ENCODE peak calls at places on chromosomes 16 and 17, in seven cellular contexts. Q is adrenal gland, G is upper lobe of right lung, J is tibial artery, O is neural progenitor cell, L is GM23248, C is Peyer's patch. K is an unnamed sample.

GRCh38 chr16:84359326-84359725 is 9.0 kb upstream of the ATP2C2 start:
- DNase-seq in G (no peak), C (no peak), J (no peak), L (no peak), O (no peak), Q (no peak), K (no peak)

GRCh38 chr17:72376486-72377345 is 255.9 kb downstream of the SOX9 start:
- DNase-seq in L (peak; percentile 66), O (no peak), G (no peak), J (no peak), C (no peak), Q (no peak), K (no peak)

GRCh38 chr16:30491744-30492308 is 19.3 kb downstream of the ITGAL start:
- DNase-seq in C (no peak), J (no peak), G (no peak), L (peak; percentile 75), Q (peak; percentile 83), O (no peak), K (no peak)

GRCh38 chr16:66549284-66550131 is at the start of gene TK2:
- DNase-seq in L (peak; percentile 91), Q (peak; percentile 45), J (peak; percentile 82), C (peak; percentile 71), G (peak; percentile 87), O (peak; percentile 79), K (peak; percentile 80)

GRCh38 chr16:2468142-2468724 is 2.9 kb upstream of the NTN3 start:
- DNase-seq in C (no peak), G (no peak), J (no peak), O (peak; percentile 62), Q (no peak), L (peak; percentile 59), K (no peak)

GRCh38 chr17:28488154-28488883 is 14.9 kb downstream of the SLC13A2 start:
- DNase-seq in L (no peak), C (no peak), Q (no peak), O (no peak), J (no peak), G (no peak), K (no peak)

GRCh38 chr17:64084086-64084939 is 45.6 kb downstream of the ERN1 start:
- DNase-seq in O (no peak), J (no peak), G (no peak), Q (peak; percentile 45), L (peak; percentile 50), C (no peak), K (no peak)

GRCh38 chr16:10180771-10181163 is 1.5 kb downstream of the GRIN2A start:
- DNase-seq in C (no peak), Q (no peak), J (no peak), L (peak; percentile 39), O (peak; percentile 91), G (peak; percentile 67), K (no peak)

GRCh38 chr17:42313773-42314566 is 25.7 kb downstream of the STAT5A start:
- DNase-seq in J (no peak), O (no peak), Q (peak; percentile 66), C (no peak), L (no peak), G (no peak), K (no peak)

GRCh38 chr17:42317256-42317966 is 29.1 kb downstream of the STAT5A start:
- DNase-seq in G (no peak), J (no peak), C (no peak), Q (no peak), O (no peak), L (no peak), K (no peak)

GRCh38 chr17:42313389-42313772 is 25.1 kb downstream of the STAT5A start:
- DNase-seq in L (no peak), Q (no peak), J (no peak), C (no peak), G (no peak), O (no peak), K (no peak)

GRCh38 chr17:42316755-42317154 is 28.5 kb downstream of the STAT5A start:
- DNase-seq in C (no peak), G (no peak), Q (no peak), L (no peak), J (no peak), O (no peak), K (no peak)

GRCh38 chr17:42315402-42316156 is 27.3 kb downstream of the STAT5A start:
- DNase-seq in J (no peak), O (no peak), L (no peak), Q (no peak), G (no peak), C (peak; percentile 84), K (no peak)
- H3K4me1 ChIP-seq in J (peaks cover 13% of the 10 kb centered on the region), O (peaks cover 21% of the 10 kb centered on the region), L (peaks cover 12% of the 10 kb centered on the region), Q (peaks cover 50% of the 10 kb centered on the region), G (peaks cover 36% of the 10 kb centered on the region), C (peaks cover 43% of the 10 kb centered on the region), K (peaks cover 25% of the 10 kb centered on the region)

GRCh38 chr16:17358846-17359245 is 111.9 kb downstream of the XYLT1 start:
- DNase-seq in L (peak; percentile 25), Q (no peak), G (no peak), C (no peak), J (no peak), O (peak; percentile 43), K (no peak)

GRCh38 chr16:17360810-17361209 is 110.0 kb downstream of the XYLT1 start:
- DNase-seq in G (no peak), C (no peak), Q (no peak), L (no peak), J (no peak), O (no peak), K (no peak)

GRCh38 chr16:17358350-17358749 is 112.4 kb downstream of the XYLT1 start:
- DNase-seq in Q (no peak), J (no peak), G (no peak), L (no peak), O (no peak), C (no peak), K (no peak)

GRCh38 chr16:17357302-17358062 is 113.3 kb downstream of the XYLT1 start:
- DNase-seq in C (no peak), O (no peak), Q (no peak), J (no peak), G (no peak), L (no peak), K (no peak)

GRCh38 chr16:17359778-17360177 is 111.0 kb downstream of the XYLT1 start:
- DNase-seq in J (no peak), Q (no peak), G (no peak), C (no peak), L (peak; percentile 88), O (no peak), K (no peak)
- H3K4me1 ChIP-seq in J (peaks cover 32% of the 10 kb centered on the region), Q (peaks cover 51% of the 10 kb centered on the region), G (peaks cover 49% of the 10 kb centered on the region), C (peaks cover 13% of the 10 kb centered on the region), L (peaks cover 53% of the 10 kb centered on the region), O (peaks cover 32% of the 10 kb centered on the region), K (peaks cover 59% of the 10 kb centered on the region)

GRCh38 chr17:41654134-41654907 is 29.9 kb upstream of the KRT17 start:
- DNase-seq in O (no peak), L (no peak), J (no peak), C (no peak), G (peak; percentile 92), Q (no peak), K (no peak)

GRCh38 chr17:41653421-41654133 is 29.2 kb upstream of the KRT17 start:
- DNase-seq in O (no peak), L (no peak), C (no peak), J (no peak), Q (no peak), G (no peak), K (no peak)

GRCh38 chr17:41656249-41657023 is 32.1 kb upstream of the KRT17 start:
- DNase-seq in O (no peak), C (no peak), Q (no peak), L (no peak), G (no peak), J (no peak), K (no peak)

GRCh38 chr17:41655611-41656111 is 31.3 kb upstream of the KRT17 start:
- DNase-seq in C (no peak), O (peak; percentile 71), J (no peak), L (no peak), Q (no peak), G (peak; percentile 92), K (no peak)

DNA sequence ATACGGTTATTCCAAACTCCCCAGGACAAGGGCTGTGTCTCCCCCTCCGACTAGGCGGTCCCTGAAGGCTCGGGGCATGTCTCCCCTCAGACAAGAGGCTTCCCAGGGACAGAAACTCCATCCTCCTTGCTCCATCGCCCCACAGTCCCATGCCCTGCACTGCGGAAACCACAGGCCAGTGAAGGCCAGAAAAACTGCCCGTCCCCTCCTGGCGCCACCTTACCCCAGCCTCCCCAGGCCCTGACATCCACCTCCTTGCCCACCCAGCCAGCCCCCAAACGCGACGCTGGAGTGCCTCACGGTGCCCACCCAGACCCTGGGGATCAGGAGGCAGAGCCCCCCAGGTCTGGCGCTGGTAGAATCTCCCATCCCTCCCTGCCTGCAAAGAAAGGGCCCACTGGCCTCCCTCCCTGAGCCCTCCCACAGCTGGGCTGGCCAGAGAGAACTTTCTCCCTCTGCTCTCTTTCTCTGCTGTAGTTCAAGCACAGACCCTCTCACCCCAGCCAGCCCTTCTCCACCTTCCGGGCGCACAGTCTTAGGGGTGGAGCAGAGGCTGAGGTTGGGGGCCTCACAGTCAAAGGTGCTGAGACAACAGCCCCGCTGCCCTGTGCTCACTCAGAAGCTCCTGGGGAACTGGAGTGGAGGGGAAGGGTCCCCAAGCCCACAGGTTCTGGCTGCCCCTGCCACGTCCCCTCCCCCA is 30.7 kb upstream of the KRT17 start:
- DNase-seq in C (no peak), J (no peak), L (no peak), Q (no peak), O (no peak), G (no peak), K (no peak)
- H3K4me1 ChIP-seq in C (no peaks in the 10 kb centered on the region), J (peaks cover 8% of the 10 kb centered on the region), L (no peaks in the 10 kb centered on the region), Q (no peaks in the 10 kb centered on the region), O (peaks cover 13% of the 10 kb centered on the region), G (peaks cover 8% of the 10 kb centered on the region), K (peaks cover 9% of the 10 kb centered on the region)

GRCh38 chr17:75154195-75155106 is at the start of gene JPT1:
- DNase-seq in L (peak; percentile 99), C (peak; percentile 99), J (peak; percentile 99), G (peak; percentile 98), O (peak; percentile 100), Q (peak; percentile 99), K (peak; percentile 99)

GRCh38 chr17:75153854-75154194 is 488 bp downstream of the JPT1 start:
- DNase-seq in G (no peak), L (peak; percentile 51), J (peak; percentile 65), Q (peak; percentile 14), O (no peak), C (peak; percentile 36), K (no peak)

GRCh38 chr17:75152523-75152922 is 1.8 kb downstream of the JPT1 start:
- DNase-seq in G (no peak), L (no peak), C (no peak), J (no peak), O (no peak), Q (no peak), K (no peak)

GRCh38 chr17:75151893-75152292 is 2.4 kb downstream of the JPT1 start:
- DNase-seq in O (no peak), C (peak; percentile 8), Q (no peak), G (no peak), J (no peak), L (no peak), K (no peak)

DNA sequence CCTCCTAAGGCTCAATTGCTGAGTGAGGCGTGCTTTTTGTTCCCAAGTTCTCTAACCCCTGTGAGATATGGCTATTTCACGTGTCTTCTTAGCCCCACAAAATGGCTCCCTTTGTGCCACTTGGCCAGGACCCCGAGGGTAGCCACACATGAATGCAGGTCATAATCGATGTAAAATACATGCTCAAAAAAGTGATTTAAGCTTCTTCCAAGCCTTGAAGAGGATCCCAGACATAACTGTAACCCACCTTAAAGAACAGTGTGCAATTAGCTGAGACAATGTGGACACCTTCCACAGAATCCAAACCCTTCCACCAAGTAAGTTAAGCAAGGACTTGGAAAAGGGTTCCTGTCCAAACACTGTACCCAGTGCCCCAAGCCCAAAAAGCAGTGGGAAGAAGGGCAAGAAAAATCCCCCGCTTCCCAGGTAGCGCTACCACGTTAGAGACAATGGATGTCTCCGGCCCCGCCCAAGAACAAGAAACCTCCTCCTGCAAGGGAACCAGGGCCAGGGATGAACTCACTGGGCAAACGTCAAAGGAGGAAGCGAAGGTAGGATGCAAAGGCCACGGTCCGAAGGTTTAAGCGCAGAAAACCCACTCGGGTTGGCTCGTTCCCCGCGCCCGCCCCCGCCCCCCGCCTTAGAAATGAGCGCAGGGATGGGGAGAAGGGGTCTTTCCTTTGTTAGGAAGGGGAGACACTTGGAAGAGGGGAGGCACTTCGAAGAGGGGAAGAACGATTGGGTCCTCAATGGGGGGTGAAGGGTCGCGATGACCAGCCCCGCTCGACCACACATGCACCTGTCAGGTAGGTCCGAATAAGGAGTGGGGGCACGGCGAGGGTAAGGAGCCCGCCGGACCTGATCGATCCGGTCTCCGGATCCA is 1.1 kb downstream of the JPT1 start:
- DNase-seq in O (peak; percentile 73), Q (no peak), J (peak; percentile 55), G (peak; percentile 64), C (peak; percentile 39), L (peak; percentile 73), K (peak; percentile 69)
- H3K4me1 ChIP-seq in O (peaks cover 17% of the 10 kb centered on the region), Q (peaks cover 15% of the 10 kb centered on the region), J (peaks cover 11% of the 10 kb centered on the region), G (peaks cover 7% of the 10 kb centered on the region), C (peaks cover 8% of the 10 kb centered on the region), L (peaks cover 9% of the 10 kb centered on the region), K (peaks cover 14% of the 10 kb centered on the region)